ENCODE peak calls at places on chromosome 14, in seven cellular contexts. W is psoas muscle, G is GM23248, O is neuronal stem cell, R is mesendoderm, N is fibroblast of lung, Z is Panc1. U is an unnamed sample. For H3K36me3, the result is how much of the 10 kb centered on the place peaks cover.

GRCh38 chr14:90575336-90575735 is 178.5 kb downstream of the CALM1 start:
- DNase-seq in W (peak), G (no peak), O (no peak), R (no peak), N (no peak), Z (no peak), U (no peak)

GRCh38 chr14:87643005-87643404 is 350.0 kb downstream of the GALC start:
- DNase-seq in W (no peak), G (peak), O (no peak), R (no peak), N (no peak), Z (no peak), U (no peak)

GRCh38 chr14:77630111-77630510 is 13.7 kb upstream of the SPTLC2 start:
- DNase-seq in W (no peak), G (no peak), O (no peak), R (no peak), N (no peak), Z (no peak), U (no peak)

GRCh38 chr14:22622220-22622619 is 21.9 kb downstream of the OR6J1 start:
- DNase-seq in W (no peak), G (peak), O (no peak), R (no peak), N (peak), Z (no peak), U (no peak)

GRCh38 chr14:67487937-67488893 is at the start of gene TMEM229B:
- DNase-seq in W (no peak), G (no peak), O (no peak), R (no peak), N (no peak), Z (no peak), U (no peak)

GRCh38 chr14:94680498-94681288 is 68.5 kb downstream of the SERPINA3 start:
- DNase-seq in W (no peak), G (no peak), O (no peak), R (no peak), N (no peak), Z (no peak), U (no peak)

GRCh38 chr14:64770751-64771150 is 66.5 kb downstream of the PLEKHG3 start:
- DNase-seq in W (no peak), G (no peak), O (no peak), R (no peak), N (no peak), Z (no peak), U (no peak)

GRCh38 chr14:98112211-98112780 is 1159.7 kb downstream of the BCL11B start:
- DNase-seq in W (no peak), G (no peak), O (no peak), R (no peak), N (no peak), Z (no peak), U (no peak)

GRCh38 chr14:20587489-20588154 is at the start of gene RNASE11:
- DNase-seq in W (no peak), G (no peak), O (no peak), R (no peak), N (no peak), Z (no peak), U (no peak)

GRCh38 chr14:79971330-79971729 is 240.0 kb downstream of the DIO2 start:
- DNase-seq in W (no peak), G (peak), O (no peak), R (no peak), N (peak), Z (no peak), U (no peak)

GRCh38 chr14:20386276-20386855 is 26.9 kb downstream of the TEP1 start:
- DNase-seq in W (no peak), G (no peak), O (no peak), R (no peak), N (no peak), Z (no peak), U (peak)

GRCh38 chr14:62604524-62604923 is 440.7 kb downstream of the KCNH5 start:
- DNase-seq in W (no peak), G (no peak), O (no peak), R (no peak), N (peak), Z (no peak), U (no peak)

GRCh38 chr14:78005325-78005724 is 164.8 kb upstream of the NRXN3 start:
- DNase-seq in W (no peak), G (peak), O (no peak), R (no peak), N (no peak), Z (no peak), U (no peak)

GRCh38 chr14:85527458-85527857 is 2.5 kb upstream of the FLRT2 start:
- DNase-seq in W (no peak), G (peak), O (no peak), R (no peak), N (peak), Z (no peak), U (no peak)

DNA sequence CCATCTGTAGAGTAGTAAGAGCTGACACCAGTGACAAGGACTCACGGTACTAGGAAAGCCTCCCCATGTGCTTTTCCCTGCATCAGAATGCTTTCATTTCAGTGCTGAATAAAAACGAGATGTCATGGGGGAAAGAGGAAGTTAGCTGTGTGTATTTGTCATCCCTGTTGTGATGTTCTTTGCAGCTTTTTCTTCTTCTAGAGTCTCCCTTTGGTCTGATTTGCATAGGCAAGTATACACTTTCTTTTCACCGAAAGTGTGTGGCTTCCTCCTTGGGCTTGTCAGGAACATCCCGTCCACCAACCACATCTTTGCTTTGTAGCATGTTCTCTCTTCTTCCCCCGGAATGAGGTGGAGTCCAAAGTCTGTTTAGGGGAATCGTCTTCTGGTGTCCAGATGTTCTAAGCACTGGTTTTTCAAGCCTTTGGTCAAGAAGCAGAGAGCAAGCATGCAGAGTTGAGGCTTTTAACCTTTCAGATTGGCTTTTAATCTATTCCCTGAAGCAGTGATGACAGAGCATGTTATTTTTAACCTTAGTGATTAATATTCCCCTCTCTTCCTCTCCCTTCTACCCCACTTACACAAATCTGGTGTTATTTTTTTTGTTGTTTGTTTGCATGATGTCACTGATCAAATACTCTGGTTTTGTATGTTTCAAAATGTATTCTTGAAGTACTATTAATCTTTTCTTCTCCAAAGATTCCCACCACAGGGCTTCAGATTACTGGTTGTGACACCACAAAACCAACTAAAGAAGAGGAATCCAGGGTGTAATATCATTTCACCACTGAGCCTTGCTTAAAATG is 163.4 kb downstream of the SAMD4A start:
- DNase-seq in W (no peak), G (peak), O (no peak), R (no peak), N (peak), Z (no peak), U (no peak)
- H3K4me3 ChIP-seq in W (peak), G (peak), O (no peak), R (no peak), N (peak), Z (no peak), U (no peak)

DNA sequence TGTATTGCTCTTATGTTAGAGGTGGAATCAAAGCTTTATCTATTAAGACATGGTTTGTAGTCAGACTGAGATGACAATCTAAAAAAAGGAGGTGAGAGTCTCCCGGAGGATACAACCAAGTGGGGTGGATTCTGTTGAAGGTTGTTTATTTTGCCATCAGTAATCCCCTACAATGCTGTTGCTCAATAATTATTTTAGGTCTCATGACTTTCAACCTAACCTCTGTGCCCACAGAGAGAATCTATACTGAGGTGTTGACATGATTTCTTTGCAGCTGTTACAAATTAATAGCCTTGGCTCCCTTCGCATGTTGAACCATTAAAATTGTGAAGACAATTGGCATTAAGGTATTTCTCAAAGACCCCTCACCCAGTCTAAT is 28.7 kb upstream of the FOS start:
- DNase-seq in W (no peak), G (no peak), O (no peak), R (no peak), N (peak), Z (no peak), U (no peak)
- H3K27ac ChIP-seq in W (peak), G (no peak), O (no peak), R (no peak), N (no peak), Z (no peak), U (no peak)

DNA sequence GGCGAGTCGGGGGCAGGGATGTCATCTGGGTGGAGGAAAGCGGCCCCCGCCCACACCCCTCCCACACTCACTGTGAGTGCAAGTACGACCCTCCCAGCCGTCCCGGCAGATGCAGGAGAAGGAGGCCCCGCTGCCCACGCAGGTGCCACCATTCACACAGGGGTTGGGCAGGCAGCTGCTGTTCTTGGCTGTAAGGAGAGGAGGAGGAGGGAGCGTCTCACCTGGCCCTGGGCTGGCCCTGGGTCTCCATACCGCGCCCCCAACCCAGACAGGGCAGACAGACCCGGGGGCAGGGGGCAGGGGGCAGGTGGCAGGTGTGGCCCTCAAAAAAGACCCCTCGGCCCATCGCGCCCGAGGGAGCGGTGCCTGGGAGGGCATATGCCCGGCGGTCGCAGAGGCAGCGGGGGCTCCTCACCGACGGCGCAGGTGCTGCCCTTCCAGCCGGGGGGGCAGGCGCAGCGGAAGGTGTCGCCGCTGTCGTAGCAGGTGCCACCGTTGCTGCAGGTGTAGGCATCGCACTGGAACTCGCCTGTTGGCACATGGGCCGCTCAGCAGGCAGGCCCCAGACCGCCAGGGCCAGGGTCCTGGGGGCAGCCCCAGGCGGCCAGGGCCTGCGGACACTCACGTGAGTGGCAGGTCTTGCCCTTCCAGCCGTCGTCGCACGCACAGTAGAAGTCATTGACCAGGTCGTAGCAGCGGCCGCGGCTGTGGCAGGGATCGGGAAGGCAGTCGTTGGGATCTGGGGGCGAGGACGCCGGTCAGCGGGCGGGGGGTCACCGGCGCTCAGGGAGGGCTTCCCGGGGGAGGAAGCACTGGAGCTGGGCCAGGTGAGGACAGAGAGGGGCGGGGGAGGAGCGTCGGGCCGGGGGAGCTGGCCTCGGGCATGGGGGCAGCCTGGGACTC is 20.6 kb downstream of the JAG2 start:
- DNase-seq in W (peak), G (no peak), O (no peak), R (no peak), N (no peak), Z (no peak), U (peak)
- H3K36me3 ChIP-seq in W (under half), G (under half), O (under half), R (under half), N (under half), Z (under half), U (half or more)

GRCh38 chr14:70957710-70958109 is 50.5 kb downstream of the PCNX1 start:
- DNase-seq in W (no peak), G (no peak), O (no peak), R (no peak), N (no peak), Z (no peak), U (no peak)

GRCh38 chr14:70955543-70956480 is 48.6 kb downstream of the PCNX1 start:
- DNase-seq in W (no peak), G (peak), O (no peak), R (peak), N (peak), Z (no peak), U (peak)

GRCh38 chr14:70952485-70952884 is 45.2 kb downstream of the PCNX1 start:
- DNase-seq in W (no peak), G (no peak), O (no peak), R (no peak), N (no peak), Z (no peak), U (no peak)

GRCh38 chr14:70956511-70956910 is 49.3 kb downstream of the PCNX1 start:
- DNase-seq in W (no peak), G (no peak), O (no peak), R (no peak), N (no peak), Z (no peak), U (no peak)

GRCh38 chr14:70954068-70954467 is 46.8 kb downstream of the PCNX1 start:
- DNase-seq in W (no peak), G (no peak), O (no peak), R (no peak), N (no peak), Z (no peak), U (no peak)
- H3K4me3 ChIP-seq in W (no peak), G (no peak), O (no peak), R (no peak), N (no peak), Z (no peak), U (no peak)

GRCh38 chr14:51014086-51014485 is 69.8 kb upstream of the PYGL start:
- DNase-seq in W (no peak), G (peak), O (no peak), R (no peak), N (peak), Z (no peak), U (peak)
- H3K27ac ChIP-seq in W (no peak), G (peak), O (no peak), R (no peak), N (no peak), Z (no peak), U (peak)

DNA sequence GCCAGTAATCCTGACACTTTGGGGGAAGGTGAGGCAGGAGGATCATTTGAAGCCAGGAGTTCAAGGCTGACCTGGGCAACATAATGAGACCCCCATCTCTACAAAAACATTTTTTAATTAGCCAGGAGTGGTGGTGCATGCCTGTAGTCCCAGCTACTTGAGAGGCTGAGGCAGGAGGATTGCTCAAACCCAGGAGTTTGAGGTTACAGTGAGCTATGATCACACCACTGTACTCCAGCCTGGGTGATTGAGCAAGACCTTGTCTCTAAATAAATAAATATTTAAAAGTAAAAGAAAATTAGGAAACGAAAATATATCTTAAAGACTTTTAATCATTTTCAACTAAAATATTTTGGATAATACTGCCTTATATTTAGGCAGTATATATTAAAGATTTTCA is 25.9 kb downstream of the CKB start:
- DNase-seq in W (no peak), G (peak), O (no peak), R (no peak), N (peak), Z (no peak), U (no peak)
- H3K36me3 ChIP-seq in W (under half), G (under half), O (under half), R (under half), N (under half), Z (under half), U (under half)

DNA sequence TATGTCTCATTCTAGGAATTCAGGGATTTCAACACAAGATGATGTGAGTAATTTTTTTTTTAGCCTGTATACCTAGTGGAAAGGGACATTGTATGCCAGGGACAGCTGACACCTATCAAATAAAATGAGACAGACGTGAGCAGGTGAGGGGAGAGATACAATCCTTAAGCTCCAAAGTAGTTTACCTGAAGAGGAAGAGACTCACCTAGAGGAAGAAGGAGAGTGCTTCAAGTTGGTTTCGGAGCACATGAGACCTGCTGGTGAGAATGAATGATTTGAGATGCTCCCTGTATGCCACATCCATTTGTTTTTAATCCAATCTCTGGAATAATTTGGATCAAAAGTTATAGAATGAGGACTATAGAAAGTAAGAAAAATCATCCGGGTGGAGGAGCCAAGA is 915.4 kb upstream of the FBXO33 start:
- DNase-seq in W (no peak), G (no peak), O (no peak), R (no peak), N (no peak), Z (no peak), U (no peak)
- H3K4me3 ChIP-seq in W (no peak), G (no peak), O (peak), R (no peak), N (no peak), Z (no peak), U (no peak)

GRCh38 chr14:38221077-38221476 is 13.4 kb downstream of the SSTR1 start:
- DNase-seq in W (no peak), G (no peak), O (no peak), R (no peak), N (no peak), Z (no peak), U (no peak)

GRCh38 chr14:38225946-38226345 is 18.2 kb downstream of the SSTR1 start:
- DNase-seq in W (no peak), G (no peak), O (no peak), R (no peak), N (no peak), Z (no peak), U (no peak)

GRCh38 chr14:38224328-38224727 is 16.6 kb downstream of the SSTR1 start:
- DNase-seq in W (no peak), G (no peak), O (no peak), R (no peak), N (no peak), Z (no peak), U (no peak)

GRCh38 chr14:38226366-38226765 is 18.7 kb downstream of the SSTR1 start:
- DNase-seq in W (no peak), G (no peak), O (no peak), R (no peak), N (no peak), Z (no peak), U (no peak)
- H3K27ac ChIP-seq in W (no peak), G (no peak), O (no peak), R (no peak), N (no peak), Z (no peak), U (no peak)

DNA sequence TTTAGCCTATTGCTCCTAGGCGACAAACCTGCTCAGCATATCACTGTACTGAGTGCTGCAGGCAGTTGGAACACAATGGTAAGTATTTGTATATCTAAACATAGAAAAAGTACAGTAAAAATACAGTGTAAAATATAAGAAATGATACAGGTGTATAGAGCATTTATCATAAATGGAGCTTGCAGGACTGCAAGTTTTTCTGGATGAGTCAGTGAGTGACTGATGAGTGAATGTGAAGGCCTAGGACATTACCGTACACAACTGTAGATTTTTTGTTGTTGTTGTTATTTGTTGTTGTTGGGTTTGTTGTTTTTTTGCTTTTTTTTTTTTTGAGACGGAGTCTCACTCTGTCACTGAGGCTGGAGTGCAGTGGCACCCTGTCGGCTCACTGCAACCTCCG is 33.4 kb downstream of the PNMA1 start:
- DNase-seq in W (no peak), G (no peak), O (no peak), R (no peak), N (no peak), Z (no peak), U (no peak)
- H3K36me3 ChIP-seq in W (under half), G (under half), O (under half), R (under half), N (under half), Z (under half), U (under half)

U was measured in WERI-Rb-1.